ENCODE peak calls at places on chromosomes 13 and 19, in four cellular contexts. F, Q, O and X are unnamed samples.
A peak's percentile ranks its signal among the peaks of the same experiment; 100 is the strongest.

GRCh38 chr13:46715363-46715762 is 81.6 kb downstream of the ESD start:
- DNase-seq in F (no peak), Q (no peak), O (no peak), X (no peak)

GRCh38 chr19:47032171-47032811 is 12.7 kb downstream of the NPAS1 start:
- DNase-seq in F (peak; percentile 80), Q (peak; percentile 39), O (peak; percentile 86), X (peak; percentile 83)

GRCh38 chr13:21913010-21913409 is 242.1 kb downstream of the FGF9 start:
- DNase-seq in F (no peak), Q (no peak), O (no peak), X (peak; percentile 47)

GRCh38 chr13:70391678-70392077 is 283.4 kb upstream of the KLHL1 start:
- DNase-seq in F (no peak), Q (no peak), O (no peak), X (no peak)

GRCh38 chr19:50435221-50435620 is 2.5 kb downstream of the MYBPC2 start:
- DNase-seq in F (no peak), Q (no peak), O (no peak), X (no peak)

GRCh38 chr13:107999751-108000150 is 215.6 kb downstream of the LIG4 start:
- DNase-seq in F (no peak), Q (no peak), O (no peak), X (no peak)

GRCh38 chr19:40279120-40279551 is 6.0 kb downstream of the AKT2 start:
- DNase-seq in F (no peak), Q (peak; percentile 87), O (no peak), X (no peak)

GRCh38 chr13:20708216-20708615 is 4.7 kb downstream of the IL17D start:
- DNase-seq in F (no peak), Q (peak; percentile 46), O (no peak), X (no peak)

GRCh38 chr19:39645800-39646411 is 9.8 kb upstream of the LGALS16 start:
- DNase-seq in F (no peak), Q (peak; percentile 36), O (peak; percentile 40), X (no peak)

GRCh38 chr13:112843392-112844250 is 125.4 kb upstream of the MCF2L start:
- DNase-seq in F (no peak), Q (no peak), O (no peak), X (no peak)
- TF ChIP-seq CTCF in F (no peak), Q (no peak), O (no peak), X (no peak)

DNA sequence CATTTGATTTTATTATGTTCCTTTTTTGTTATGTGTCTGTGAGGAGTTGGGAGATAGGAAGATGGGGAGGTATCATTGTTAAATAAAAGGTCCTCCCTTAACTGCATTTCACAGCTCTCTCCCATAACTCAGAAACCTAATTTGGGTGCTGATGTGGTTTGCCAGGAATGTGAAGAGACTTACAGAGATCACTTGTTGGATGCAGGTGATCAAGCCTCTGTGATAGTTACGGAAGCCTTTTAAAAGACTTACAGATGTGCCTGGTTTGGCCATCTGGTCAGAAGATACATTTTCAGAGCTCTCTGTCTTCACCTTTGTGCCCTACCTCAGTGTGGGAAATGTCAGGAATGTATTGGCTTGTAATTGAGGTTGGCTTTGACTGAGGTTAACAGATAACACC is 146.1 kb downstream of the STOML3 start:
- DNase-seq in F (no peak), Q (no peak), O (no peak), X (no peak)
- TF ChIP-seq CTCF in F (no peak), Q (no peak), O (no peak), X (no peak)

DNA sequence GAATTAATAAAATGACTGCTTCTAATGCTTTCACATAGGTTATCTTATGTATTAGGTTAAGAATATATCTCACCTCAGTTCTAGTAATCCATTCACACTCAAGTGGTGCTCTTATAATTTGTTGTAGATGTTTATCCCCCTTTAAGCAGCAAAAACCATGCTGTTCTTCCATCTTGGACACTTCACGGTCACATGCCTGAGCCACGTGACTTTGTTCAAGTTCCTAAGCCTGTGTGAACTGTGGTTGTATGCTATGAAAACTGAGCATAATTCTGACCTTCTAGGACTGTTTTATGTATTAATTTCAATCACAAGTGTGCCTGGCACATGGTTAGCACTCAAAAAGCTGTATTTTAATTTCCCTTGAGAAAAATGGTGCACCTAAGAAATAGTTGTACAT is 41.2 kb upstream of the STARD13 start:
- DNase-seq in F (no peak), Q (no peak), O (no peak), X (no peak)
- TF ChIP-seq CTCF in F (no peak), Q (no peak), O (no peak), X (no peak)

DNA sequence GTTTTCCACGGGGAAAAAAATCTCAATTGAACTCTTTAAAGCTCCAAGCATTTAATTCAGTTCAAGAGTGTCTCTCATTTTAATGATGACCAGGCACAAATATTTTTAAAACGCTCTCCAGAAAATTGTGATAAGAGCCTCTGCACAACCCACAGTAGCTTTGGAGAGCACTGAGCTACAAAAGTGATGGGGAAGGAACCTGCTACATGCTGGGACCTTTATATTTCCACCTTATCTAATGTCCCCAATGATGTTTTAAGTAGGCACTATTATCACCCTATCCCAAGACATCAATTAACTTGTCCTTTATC is 14.1 kb upstream of the CEACAM6 start:
- DNase-seq in F (no peak), Q (no peak), O (no peak), X (no peak)
- TF ChIP-seq CTCF in F (no peak), Q (no peak), O (no peak), X (no peak)

GRCh38 chr19:19515764-19516519 is at the start of gene NDUFA13:
- DNase-seq in F (peak; percentile 94), Q (peak; percentile 96), O (peak; percentile 86), X (peak; percentile 96)

GRCh38 chr19:19514215-19514633 is 1.1 kb downstream of the TSSK6 start:
- DNase-seq in F (peak; percentile 79), Q (peak; percentile 75), O (no peak), X (no peak)

GRCh38 chr19:19517235-19517619 is 1.2 kb downstream of the NDUFA13 start:
- DNase-seq in F (no peak), Q (no peak), O (no peak), X (no peak)

GRCh38 chr19:19513671-19514070 is 1.7 kb downstream of the TSSK6 start:
- DNase-seq in F (no peak), Q (no peak), O (no peak), X (no peak)

GRCh38 chr19:19514881-19515763 is at the start of gene TSSK6:
- DNase-seq in F (no peak), Q (no peak), O (no peak), X (no peak)
- TF ChIP-seq CTCF in F (no peak), Q (peak; percentile 13), O (no peak), X (no peak)